ENCODE peak calls at places on chromosome 11, in six cellular contexts. X, Q, R, C, B and N are unnamed samples.

GRCh38 chr11:62664405-62665074 is 470 bp downstream of the C11orf98 start:
- DNase-seq in X (no peak), Q (peak; percentile 60), R (no peak), C (peak; percentile 22), B (peak; percentile 54), N (peak; percentile 40)

GRCh38 chr11:37616291-37616690 is 1018.3 kb upstream of the RAG2 start:
- DNase-seq in X (no peak), Q (no peak), R (no peak), C (no peak), B (no peak), N (no peak)

GRCh38 chr11:64067257-64067993 is 31.7 kb downstream of the FLRT1 start:
- DNase-seq in X (no peak), Q (no peak), R (no peak), C (no peak), B (no peak), N (no peak)

GRCh38 chr11:62233730-62234129 is 8.3 kb upstream of the SCGB1D2 start:
- DNase-seq in X (no peak), Q (no peak), R (no peak), C (no peak), B (no peak), N (no peak)

GRCh38 chr11:13183094-13183825 is 94.3 kb upstream of the BMAL1 start:
- DNase-seq in X (no peak), Q (no peak), R (no peak), C (peak; percentile 29), B (peak; percentile 71), N (peak; percentile 36)

GRCh38 chr11:34501962-34502361 is 11.6 kb downstream of the ELF5 start:
- DNase-seq in X (no peak), Q (no peak), R (no peak), C (no peak), B (peak; percentile 17), N (no peak)

GRCh38 chr11:117625237-117625636 is 171.8 kb downstream of the DSCAML1 start:
- DNase-seq in X (no peak), Q (no peak), R (no peak), C (no peak), B (no peak), N (no peak)

GRCh38 chr11:86523738-86524602 is 148.4 kb downstream of the ME3 start:
- DNase-seq in X (no peak), Q (no peak), R (no peak), C (no peak), B (peak; percentile 97), N (no peak)

GRCh38 chr11:32447252-32447651 is 11.9 kb upstream of the WT1 start:
- DNase-seq in X (no peak), Q (no peak), R (no peak), C (no peak), B (no peak), N (no peak)

GRCh38 chr11:82675838-82676237 is 57.8 kb downstream of the FAM181B start:
- DNase-seq in X (no peak), Q (no peak), R (no peak), C (no peak), B (no peak), N (no peak)

GRCh38 chr11:68855205-68855978 is 13.7 kb upstream of the CPT1A start:
- DNase-seq in X (no peak), Q (no peak), R (peak; percentile 86), C (no peak), B (peak; percentile 33), N (no peak)

GRCh38 chr11:119372260-119373058 is 9.0 kb downstream of the USP2 start:
- DNase-seq in X (no peak), Q (no peak), R (no peak), C (no peak), B (no peak), N (no peak)

GRCh38 chr11:5489571-5490357 is 1.3 kb downstream of the OR52D1 start:
- DNase-seq in X (no peak), Q (no peak), R (no peak), C (no peak), B (no peak), N (no peak)

GRCh38 chr11:75650167-75650723 is 18.6 kb downstream of the MAP6 start:
- DNase-seq in X (no peak), Q (no peak), R (no peak), C (no peak), B (no peak), N (no peak)

GRCh38 chr11:85710912-85711311 is 24.9 kb upstream of the CCDC89 start:
- DNase-seq in X (no peak), Q (no peak), R (no peak), C (no peak), B (no peak), N (no peak)

GRCh38 chr11:47924184-47924671 is 56.1 kb upstream of the PTPRJ start:
- DNase-seq in X (no peak), Q (no peak), R (no peak), C (no peak), B (peak; percentile 83), N (no peak)

GRCh38 chr11:2210366-2211112 is 38.9 kb upstream of the TH start:
- DNase-seq in X (no peak), Q (no peak), R (peak; percentile 22), C (no peak), B (no peak), N (no peak)

GRCh38 chr11:12723410-12724297 is 49.4 kb downstream of the TEAD1 start:
- DNase-seq in X (no peak), Q (no peak), R (no peak), C (no peak), B (peak; percentile 62), N (no peak)

GRCh38 chr11:35590412-35590811 is 27.8 kb upstream of the FJX1 start:
- DNase-seq in X (no peak), Q (no peak), R (no peak), C (no peak), B (peak; percentile 66), N (no peak)

GRCh38 chr11:125174057-125174456 is 9.5 kb downstream of the PKNOX2 start:
- DNase-seq in X (no peak), Q (no peak), R (no peak), C (no peak), B (no peak), N (no peak)

GRCh38 chr11:92131289-92131890 is 93.2 kb upstream of the FAT3 start:
- DNase-seq in X (no peak), Q (no peak), R (no peak), C (no peak), B (peak; percentile 51), N (no peak)

GRCh38 chr11:123407124-123407995 is 22.7 kb upstream of the GRAMD1B start:
- DNase-seq in X (peak; percentile 32), Q (no peak), R (peak; percentile 63), C (peak; percentile 24), B (peak; percentile 72), N (peak; percentile 1)

GRCh38 chr11:289145-289705 is 299 bp downstream of the PGGHG start:
- DNase-seq in X (no peak), Q (no peak), R (no peak), C (no peak), B (no peak), N (no peak)

GRCh38 chr11:19931141-19931767 is 218.6 kb downstream of the NAV2 start:
- DNase-seq in X (no peak), Q (no peak), R (no peak), C (no peak), B (peak; percentile 24), N (peak; percentile 5)

GRCh38 chr11:60951909-60952741 is at the start of gene SLC15A3:
- DNase-seq in X (no peak), Q (no peak), R (peak; percentile 61), C (no peak), B (peak; percentile 72), N (no peak)

GRCh38 chr11:67396258-67396581 is 4.4 kb downstream of the RAD9A start:
- DNase-seq in X (no peak), Q (no peak), R (no peak), C (no peak), B (no peak), N (no peak)